ENCODE peak calls at places on chromosomes 5 and 9, in eight cellular contexts. One of them, this sample, is unnamed. For H3K4me1, the result is how much of the 10 kb centered on the place peaks cover.

GRCh38 chr5:94623026-94623425 is 4.6 kb downstream of the SLF1 start:
- DNase-seq in ovary: no peak
- DNase-seq in body of pancreas: no peak
- DNase-seq in SJSA1: no peak
- DNase-seq in CD4-positive, alpha-beta memory T cell: no peak
- DNase-seq in CD8-positive, alpha-beta memory T cell: no peak
- DNase-seq in endothelial cell of umbilical vein: no peak
- DNase-seq in right lobe of liver: no peak
- DNase-seq in this sample: no peak

GRCh38 chr5:150258126-150258525 is 31.4 kb downstream of the CAMK2A start:
- DNase-seq in ovary: no peak
- DNase-seq in body of pancreas: no peak
- DNase-seq in SJSA1: no peak
- DNase-seq in CD4-positive, alpha-beta memory T cell: no peak
- DNase-seq in CD8-positive, alpha-beta memory T cell: no peak
- DNase-seq in endothelial cell of umbilical vein: no peak
- DNase-seq in right lobe of liver: no peak
- DNase-seq in this sample: no peak

GRCh38 chr9:38017149-38017884 is 51.7 kb downstream of the SHB start:
- DNase-seq in ovary: no peak
- DNase-seq in body of pancreas: peak
- DNase-seq in SJSA1: peak
- DNase-seq in CD4-positive, alpha-beta memory T cell: no peak
- DNase-seq in CD8-positive, alpha-beta memory T cell: no peak
- DNase-seq in endothelial cell of umbilical vein: no peak
- DNase-seq in right lobe of liver: peak
- DNase-seq in this sample: peak

GRCh38 chr9:120307599-120307998 is 272.4 kb downstream of the CDK5RAP2 start:
- DNase-seq in ovary: no peak
- DNase-seq in body of pancreas: no peak
- DNase-seq in SJSA1: no peak
- DNase-seq in CD4-positive, alpha-beta memory T cell: no peak
- DNase-seq in CD8-positive, alpha-beta memory T cell: no peak
- DNase-seq in endothelial cell of umbilical vein: no peak
- DNase-seq in right lobe of liver: no peak
- DNase-seq in this sample: no peak

GRCh38 chr5:173324115-173325001 is 3.9 kb downstream of the STC2 start:
- DNase-seq in ovary: peak
- DNase-seq in body of pancreas: peak
- DNase-seq in SJSA1: peak
- DNase-seq in CD4-positive, alpha-beta memory T cell: no peak
- DNase-seq in CD8-positive, alpha-beta memory T cell: no peak
- DNase-seq in endothelial cell of umbilical vein: peak
- DNase-seq in right lobe of liver: no peak
- DNase-seq in this sample: no peak

GRCh38 chr9:137021979-137022619 is 5.9 kb downstream of the ABCA2 start:
- DNase-seq in ovary: no peak
- DNase-seq in body of pancreas: peak
- DNase-seq in SJSA1: no peak
- DNase-seq in CD4-positive, alpha-beta memory T cell: peak
- DNase-seq in CD8-positive, alpha-beta memory T cell: no peak
- DNase-seq in endothelial cell of umbilical vein: peak
- DNase-seq in right lobe of liver: peak
- DNase-seq in this sample: peak

GRCh38 chr9:90061187-90061586 is 456.4 kb downstream of the GADD45G start:
- DNase-seq in ovary: no peak
- DNase-seq in body of pancreas: no peak
- DNase-seq in SJSA1: no peak
- DNase-seq in CD4-positive, alpha-beta memory T cell: no peak
- DNase-seq in CD8-positive, alpha-beta memory T cell: no peak
- DNase-seq in endothelial cell of umbilical vein: no peak
- DNase-seq in right lobe of liver: no peak
- DNase-seq in this sample: no peak

GRCh38 chr5:121489972-121490371 is 361.7 kb upstream of the FTMT start:
- DNase-seq in ovary: no peak
- DNase-seq in body of pancreas: no peak
- DNase-seq in SJSA1: no peak
- DNase-seq in CD4-positive, alpha-beta memory T cell: no peak
- DNase-seq in CD8-positive, alpha-beta memory T cell: no peak
- DNase-seq in endothelial cell of umbilical vein: no peak
- DNase-seq in right lobe of liver: no peak
- DNase-seq in this sample: no peak

GRCh38 chr5:132369471-132370240 is at the start of gene SLC22A5:
- DNase-seq in ovary: peak
- DNase-seq in body of pancreas: peak
- DNase-seq in SJSA1: peak
- DNase-seq in CD4-positive, alpha-beta memory T cell: peak
- DNase-seq in CD8-positive, alpha-beta memory T cell: peak
- DNase-seq in endothelial cell of umbilical vein: peak
- DNase-seq in right lobe of liver: peak
- DNase-seq in this sample: peak

GRCh38 chr5:158465379-158465972 is 606.5 kb upstream of the CLINT1 start:
- DNase-seq in ovary: no peak
- DNase-seq in body of pancreas: no peak
- DNase-seq in SJSA1: no peak
- DNase-seq in CD4-positive, alpha-beta memory T cell: no peak
- DNase-seq in CD8-positive, alpha-beta memory T cell: no peak
- DNase-seq in endothelial cell of umbilical vein: no peak
- DNase-seq in right lobe of liver: no peak
- DNase-seq in this sample: no peak

GRCh38 chr5:58382131-58382534 is 77.8 kb downstream of the PLK2 start:
- DNase-seq in ovary: no peak
- DNase-seq in body of pancreas: no peak
- DNase-seq in SJSA1: no peak
- DNase-seq in CD4-positive, alpha-beta memory T cell: no peak
- DNase-seq in CD8-positive, alpha-beta memory T cell: no peak
- DNase-seq in endothelial cell of umbilical vein: no peak
- DNase-seq in right lobe of liver: no peak
- DNase-seq in this sample: no peak

GRCh38 chr5:111742595-111742994 is 14.4 kb downstream of the NREP start:
- DNase-seq in ovary: peak
- DNase-seq in body of pancreas: peak
- DNase-seq in SJSA1: peak
- DNase-seq in CD4-positive, alpha-beta memory T cell: no peak
- DNase-seq in CD8-positive, alpha-beta memory T cell: no peak
- DNase-seq in endothelial cell of umbilical vein: peak
- DNase-seq in right lobe of liver: peak
- DNase-seq in this sample: no peak

GRCh38 chr9:98558575-98558974 is 150.2 kb downstream of the GABBR2 start:
- DNase-seq in ovary: no peak
- DNase-seq in body of pancreas: no peak
- DNase-seq in SJSA1: no peak
- DNase-seq in CD4-positive, alpha-beta memory T cell: no peak
- DNase-seq in CD8-positive, alpha-beta memory T cell: no peak
- DNase-seq in endothelial cell of umbilical vein: no peak
- DNase-seq in right lobe of liver: no peak
- DNase-seq in this sample: no peak

GRCh38 chr9:7780261-7780988 is 19.2 kb downstream of the DMAC1 start:
- DNase-seq in ovary: no peak
- DNase-seq in body of pancreas: no peak
- DNase-seq in SJSA1: no peak
- DNase-seq in CD4-positive, alpha-beta memory T cell: no peak
- DNase-seq in CD8-positive, alpha-beta memory T cell: no peak
- DNase-seq in endothelial cell of umbilical vein: no peak
- DNase-seq in right lobe of liver: no peak
- DNase-seq in this sample: no peak

GRCh38 chr9:120109242-120109641 is 470.7 kb downstream of the CDK5RAP2 start:
- DNase-seq in ovary: no peak
- DNase-seq in body of pancreas: no peak
- DNase-seq in SJSA1: peak
- DNase-seq in CD4-positive, alpha-beta memory T cell: no peak
- DNase-seq in CD8-positive, alpha-beta memory T cell: no peak
- DNase-seq in endothelial cell of umbilical vein: no peak
- DNase-seq in right lobe of liver: no peak
- DNase-seq in this sample: peak

GRCh38 chr5:17255471-17256016 is 38.1 kb downstream of the BASP1 start:
- DNase-seq in ovary: no peak
- DNase-seq in body of pancreas: no peak
- DNase-seq in SJSA1: no peak
- DNase-seq in CD4-positive, alpha-beta memory T cell: no peak
- DNase-seq in CD8-positive, alpha-beta memory T cell: no peak
- DNase-seq in endothelial cell of umbilical vein: no peak
- DNase-seq in right lobe of liver: no peak
- DNase-seq in this sample: no peak
- H3K4me1 ChIP-seq in ovary: under half
- H3K4me1 ChIP-seq in body of pancreas: under half
- H3K4me1 ChIP-seq in SJSA1: half or more
- H3K4me1 ChIP-seq in CD4-positive, alpha-beta memory T cell: under half
- H3K4me1 ChIP-seq in CD8-positive, alpha-beta memory T cell: under half
- H3K4me1 ChIP-seq in endothelial cell of umbilical vein: under half
- H3K4me1 ChIP-seq in right lobe of liver: under half
- H3K4me1 ChIP-seq in this sample: under half

GRCh38 chr9:134626576-134627416 is 14.8 kb upstream of the COL5A1 start:
- DNase-seq in ovary: peak
- DNase-seq in body of pancreas: peak
- DNase-seq in SJSA1: no peak
- DNase-seq in CD4-positive, alpha-beta memory T cell: no peak
- DNase-seq in CD8-positive, alpha-beta memory T cell: no peak
- DNase-seq in endothelial cell of umbilical vein: no peak
- DNase-seq in right lobe of liver: peak
- DNase-seq in this sample: peak

GRCh38 chr9:134626141-134626423 is 15.5 kb upstream of the COL5A1 start:
- DNase-seq in ovary: peak
- DNase-seq in body of pancreas: no peak
- DNase-seq in SJSA1: no peak
- DNase-seq in CD4-positive, alpha-beta memory T cell: no peak
- DNase-seq in CD8-positive, alpha-beta memory T cell: no peak
- DNase-seq in endothelial cell of umbilical vein: no peak
- DNase-seq in right lobe of liver: no peak
- DNase-seq in this sample: no peak

GRCh38 chr9:134624119-134624826 is 17.3 kb upstream of the COL5A1 start:
- DNase-seq in ovary: peak
- DNase-seq in body of pancreas: no peak
- DNase-seq in SJSA1: no peak
- DNase-seq in CD4-positive, alpha-beta memory T cell: no peak
- DNase-seq in CD8-positive, alpha-beta memory T cell: no peak
- DNase-seq in endothelial cell of umbilical vein: no peak
- DNase-seq in right lobe of liver: no peak
- DNase-seq in this sample: peak

GRCh38 chr9:134624827-134625181 is 16.8 kb upstream of the COL5A1 start:
- DNase-seq in ovary: peak
- DNase-seq in body of pancreas: peak
- DNase-seq in SJSA1: peak
- DNase-seq in CD4-positive, alpha-beta memory T cell: no peak
- DNase-seq in CD8-positive, alpha-beta memory T cell: no peak
- DNase-seq in endothelial cell of umbilical vein: peak
- DNase-seq in right lobe of liver: no peak
- DNase-seq in this sample: no peak

GRCh38 chr9:134625361-134626140 is 16.1 kb upstream of the COL5A1 start:
- DNase-seq in ovary: peak
- DNase-seq in body of pancreas: peak
- DNase-seq in SJSA1: no peak
- DNase-seq in CD4-positive, alpha-beta memory T cell: no peak
- DNase-seq in CD8-positive, alpha-beta memory T cell: no peak
- DNase-seq in endothelial cell of umbilical vein: peak
- DNase-seq in right lobe of liver: no peak
- DNase-seq in this sample: no peak
- H3K27ac ChIP-seq in ovary: no peak
- H3K27ac ChIP-seq in body of pancreas: no peak
- H3K27ac ChIP-seq in SJSA1: peak
- H3K27ac ChIP-seq in CD4-positive, alpha-beta memory T cell: no peak
- H3K27ac ChIP-seq in CD8-positive, alpha-beta memory T cell: no peak
- H3K27ac ChIP-seq in endothelial cell of umbilical vein: peak
- H3K27ac ChIP-seq in right lobe of liver: no peak
- H3K27ac ChIP-seq in this sample: peak

GRCh38 chr5:79666758-79667157 is 22.9 kb upstream of the CMYA5 start:
- DNase-seq in ovary: no peak
- DNase-seq in body of pancreas: no peak
- DNase-seq in SJSA1: no peak
- DNase-seq in CD4-positive, alpha-beta memory T cell: no peak
- DNase-seq in CD8-positive, alpha-beta memory T cell: no peak
- DNase-seq in endothelial cell of umbilical vein: no peak
- DNase-seq in right lobe of liver: no peak
- DNase-seq in this sample: peak
- H3K4me3 ChIP-seq in ovary: no peak
- H3K4me3 ChIP-seq in body of pancreas: no peak
- H3K4me3 ChIP-seq in SJSA1: no peak
- H3K4me3 ChIP-seq in CD4-positive, alpha-beta memory T cell: no peak
- H3K4me3 ChIP-seq in CD8-positive, alpha-beta memory T cell: no peak
- H3K4me3 ChIP-seq in endothelial cell of umbilical vein: no peak
- H3K4me3 ChIP-seq in right lobe of liver: no peak
- H3K4me3 ChIP-seq in this sample: no peak

GRCh38 chr9:93598647-93599241 is 22.4 kb downstream of the PHF2 start:
- DNase-seq in ovary: no peak
- DNase-seq in body of pancreas: no peak
- DNase-seq in SJSA1: peak
- DNase-seq in CD4-positive, alpha-beta memory T cell: no peak
- DNase-seq in CD8-positive, alpha-beta memory T cell: peak
- DNase-seq in endothelial cell of umbilical vein: peak
- DNase-seq in right lobe of liver: no peak
- DNase-seq in this sample: no peak

GRCh38 chr9:93597871-93598646 is 21.7 kb downstream of the PHF2 start:
- DNase-seq in ovary: no peak
- DNase-seq in body of pancreas: no peak
- DNase-seq in SJSA1: no peak
- DNase-seq in CD4-positive, alpha-beta memory T cell: no peak
- DNase-seq in CD8-positive, alpha-beta memory T cell: no peak
- DNase-seq in endothelial cell of umbilical vein: no peak
- DNase-seq in right lobe of liver: no peak
- DNase-seq in this sample: no peak

GRCh38 chr9:93600504-93600903 is 24.1 kb downstream of the PHF2 start:
- DNase-seq in ovary: no peak
- DNase-seq in body of pancreas: no peak
- DNase-seq in SJSA1: no peak
- DNase-seq in CD4-positive, alpha-beta memory T cell: no peak
- DNase-seq in CD8-positive, alpha-beta memory T cell: no peak
- DNase-seq in endothelial cell of umbilical vein: no peak
- DNase-seq in right lobe of liver: no peak
- DNase-seq in this sample: peak

GRCh38 chr9:93601063-93601462 is 24.7 kb downstream of the PHF2 start:
- DNase-seq in ovary: no peak
- DNase-seq in body of pancreas: no peak
- DNase-seq in SJSA1: no peak
- DNase-seq in CD4-positive, alpha-beta memory T cell: no peak
- DNase-seq in CD8-positive, alpha-beta memory T cell: no peak
- DNase-seq in endothelial cell of umbilical vein: no peak
- DNase-seq in right lobe of liver: no peak
- DNase-seq in this sample: no peak

GRCh38 chr9:93599571-93600403 is 23.4 kb downstream of the PHF2 start:
- DNase-seq in ovary: no peak
- DNase-seq in body of pancreas: no peak
- DNase-seq in SJSA1: peak
- DNase-seq in CD4-positive, alpha-beta memory T cell: no peak
- DNase-seq in CD8-positive, alpha-beta memory T cell: no peak
- DNase-seq in endothelial cell of umbilical vein: no peak
- DNase-seq in right lobe of liver: no peak
- DNase-seq in this sample: no peak
- H3K4me1 ChIP-seq in ovary: under half
- H3K4me1 ChIP-seq in body of pancreas: under half
- H3K4me1 ChIP-seq in SJSA1: under half
- H3K4me1 ChIP-seq in CD4-positive, alpha-beta memory T cell: half or more
- H3K4me1 ChIP-seq in CD8-positive, alpha-beta memory T cell: under half
- H3K4me1 ChIP-seq in endothelial cell of umbilical vein: under half
- H3K4me1 ChIP-seq in right lobe of liver: under half
- H3K4me1 ChIP-seq in this sample: under half

This sample was measured in SJCRH30.